ENCODE peak calls at places on chromosomes 1 and 21, in seven cellular contexts. U is GM06990, S is suprapubic skin, K is AG04450, W is PC-9, G is pancreas, O is omental fat pad. E is an unnamed sample.

GRCh38 chr1:53473463-53473862 is 14.3 kb downstream of the DMRTB1 start:
- DNase-seq in W (peak), O (no peak), U (no peak), S (no peak), K (no peak), G (no peak), E (no peak)

GRCh38 chr1:118982281-118982680 is 5.9 kb downstream of the TBX15 start:
- DNase-seq in S (no peak), O (no peak), W (no peak), U (no peak), K (no peak), G (no peak), E (no peak)

GRCh38 chr1:153723687-153724086 is 4.2 kb upstream of the INTS3 start:
- DNase-seq in W (no peak), K (no peak), O (no peak), G (no peak), S (no peak), U (no peak), E (no peak)

GRCh38 chr1:109997867-109998229 is 13.3 kb downstream of the AHCYL1 start:
- DNase-seq in W (no peak), S (no peak), G (no peak), O (no peak), U (no peak), K (no peak), E (no peak)

GRCh38 chr21:33374080-33374873 is 28.9 kb upstream of the IFNGR2 start:
- DNase-seq in G (peak), O (no peak), W (peak), S (peak), U (no peak), K (no peak), E (peak)

GRCh38 chr1:222084996-222085395 is 343.1 kb upstream of the DUSP10 start:
- DNase-seq in K (no peak), U (no peak), O (no peak), G (no peak), W (no peak), S (no peak), E (no peak)

GRCh38 chr1:119000371-119001180 is 12.4 kb upstream of the TBX15 start:
- DNase-seq in G (no peak), U (no peak), S (no peak), O (no peak), W (no peak), K (no peak), E (no peak)

GRCh38 chr1:150152182-150152536 is 2.4 kb downstream of the PLEKHO1 start:
- DNase-seq in W (no peak), G (no peak), O (no peak), K (no peak), U (no peak), S (no peak), E (no peak)

GRCh38 chr1:30976143-30976542 is 67.6 kb upstream of the SDC3 start:
- DNase-seq in O (no peak), S (no peak), K (no peak), W (no peak), U (no peak), G (no peak), E (no peak)

GRCh38 chr1:110608247-110608646 is 2.1 kb upstream of the KCNA2 start:
- DNase-seq in K (no peak), U (no peak), W (no peak), S (no peak), G (no peak), O (no peak), E (no peak)

GRCh38 chr1:151819951-151820623 is 11.5 kb downstream of the RORC start:
- DNase-seq in G (peak), S (no peak), K (no peak), W (peak), O (no peak), U (no peak), E (no peak)

GRCh38 chr1:6497215-6497866 is 5.9 kb upstream of the PLEKHG5 start:
- DNase-seq in K (no peak), G (peak), S (no peak), W (no peak), U (peak), O (no peak), E (no peak)

GRCh38 chr1:204075116-204075636 is 2.3 kb downstream of the SOX13 start:
- DNase-seq in W (no peak), O (no peak), U (no peak), S (no peak), K (no peak), G (no peak), E (peak)

GRCh38 chr1:205257735-205258134 is 30.0 kb downstream of the TMCC2 start:
- DNase-seq in O (no peak), S (no peak), U (no peak), K (no peak), W (no peak), G (no peak), E (no peak)

GRCh38 chr1:27135920-27136551 is 18.9 kb downstream of the SLC9A1 start:
- DNase-seq in O (no peak), K (no peak), S (no peak), W (no peak), U (peak), G (no peak), E (no peak)

GRCh38 chr1:51421961-51422360 is 91.6 kb upstream of the TTC39A start:
- DNase-seq in G (no peak), K (peak), O (no peak), W (peak), U (no peak), S (no peak), E (peak)

GRCh38 chr1:1419363-1419811 is 1.7 kb downstream of the ANKRD65 start:
- DNase-seq in U (no peak), O (no peak), G (no peak), W (no peak), S (no peak), K (no peak), E (no peak)

GRCh38 chr1:214569357-214570004 is 18.1 kb upstream of the PTPN14 start:
- DNase-seq in K (no peak), O (no peak), G (no peak), U (no peak), S (no peak), W (no peak), E (no peak)

GRCh38 chr1:70220015-70220414 is 1.2 kb upstream of the SRSF11 start:
- DNase-seq in O (no peak), G (no peak), K (no peak), S (no peak), U (no peak), W (no peak), E (no peak)

GRCh38 chr1:161115132-161115711 is 2.6 kb downstream of the PFDN2 start:
- DNase-seq in U (no peak), K (peak), O (no peak), S (no peak), W (peak), G (no peak), E (peak)

GRCh38 chr1:39081266-39082139 is 55.4 kb downstream of the NDUFS5 start:
- DNase-seq in K (no peak), S (no peak), U (peak), O (no peak), G (no peak), W (no peak), E (peak)

GRCh38 chr1:33008051-33008914 is 28.4 kb downstream of the AK2 start:
- DNase-seq in S (no peak), U (no peak), O (no peak), W (peak), G (peak), K (no peak), E (peak)

GRCh38 chr21:43726686-43727570 is 8.0 kb downstream of the PDXK start:
- DNase-seq in G (no peak), O (no peak), U (no peak), S (no peak), W (no peak), K (no peak), E (peak)

GRCh38 chr1:15540201-15540600 is 13.6 kb downstream of the DNAJC16 start:
- DNase-seq in G (no peak), W (no peak), S (no peak), K (no peak), U (no peak), O (no peak), E (no peak)

GRCh38 chr21:32132409-32132808 is 146.4 kb downstream of the MIS18A start:
- DNase-seq in U (no peak), O (no peak), K (no peak), W (no peak), G (no peak), S (no peak), E (no peak)

GRCh38 chr21:46297311-46298082 is 11.4 kb downstream of the YBEY start:
- DNase-seq in U (no peak), G (no peak), K (no peak), S (no peak), W (no peak), O (no peak), E (no peak)

GRCh38 chr1:15154480-15155036 is 1.0 kb downstream of the TMEM51 start:
- DNase-seq in O (no peak), W (no peak), K (no peak), S (peak), G (peak), U (no peak), E (peak)

GRCh38 chr1:51523931-51524330 is 4.9 kb upstream of the EPS15 start:
- DNase-seq in S (no peak), U (no peak), W (no peak), G (no peak), K (no peak), O (no peak), E (no peak)

GRCh38 chr1:192805832-192806323 is 3.0 kb upstream of the RGS2 start:
- DNase-seq in G (no peak), S (no peak), U (peak), O (no peak), W (peak), K (peak), E (peak)

GRCh38 chr1:213138391-213138790 is 87.3 kb downstream of the RPS6KC1 start:
- DNase-seq in S (no peak), G (no peak), W (no peak), K (no peak), U (no peak), O (no peak), E (no peak)

GRCh38 chr1:2085080-2085479 is 34.9 kb downstream of the PRKCZ start:
- DNase-seq in K (no peak), U (no peak), S (no peak), W (no peak), O (no peak), G (no peak), E (no peak)

GRCh38 chr1:212430416-212430815 is 2.3 kb upstream of the NENF start:
- DNase-seq in W (no peak), G (no peak), K (peak), U (no peak), S (no peak), O (no peak), E (no peak)

GRCh38 chr1:112390775-112391602 is 5.0 kb upstream of the CTTNBP2NL start:
- DNase-seq in O (peak), W (peak), G (peak), U (peak), K (peak), S (peak), E (peak)

GRCh38 chr1:181397841-181398240 is 85.5 kb upstream of the CACNA1E start:
- DNase-seq in K (no peak), O (no peak), W (no peak), G (no peak), U (peak), S (no peak), E (no peak)

GRCh38 chr1:17594026-17594425 is 54.5 kb downstream of the ARHGEF10L start:
- DNase-seq in O (no peak), W (no peak), K (no peak), U (no peak), G (no peak), S (no peak), E (no peak)

GRCh38 chr21:34129971-34130597 is 56.7 kb downstream of the MRPS6 start:
- DNase-seq in O (no peak), W (no peak), K (no peak), U (no peak), G (no peak), S (no peak), E (no peak)

GRCh38 chr1:177185209-177185608 is 14.5 kb downstream of the BRINP2 start:
- DNase-seq in K (no peak), O (no peak), W (no peak), G (no peak), S (no peak), U (no peak), E (peak)

GRCh38 chr1:20725189-20726106 is 7.1 kb downstream of the SH2D5 start:
- DNase-seq in O (no peak), K (peak), U (no peak), G (no peak), S (no peak), W (no peak), E (no peak)

GRCh38 chr1:236148471-236148847 is 6.1 kb downstream of the GPR137B start:
- DNase-seq in S (no peak), G (no peak), U (no peak), O (no peak), W (no peak), K (no peak), E (no peak)

GRCh38 chr21:21907271-21907670 is 909.1 kb downstream of the NCAM2 start:
- DNase-seq in W (no peak), K (no peak), S (no peak), O (no peak), G (no peak), U (no peak), E (no peak)

GRCh38 chr1:170881268-170882265 is 53.8 kb upstream of the MROH9 start:
- DNase-seq in G (no peak), K (no peak), S (no peak), O (no peak), W (no peak), U (no peak), E (peak)
- TF ChIP-seq CTCF in G (no peak), K (peak), S (peak), O (no peak), W (peak), U (peak), E (peak)

DNA sequence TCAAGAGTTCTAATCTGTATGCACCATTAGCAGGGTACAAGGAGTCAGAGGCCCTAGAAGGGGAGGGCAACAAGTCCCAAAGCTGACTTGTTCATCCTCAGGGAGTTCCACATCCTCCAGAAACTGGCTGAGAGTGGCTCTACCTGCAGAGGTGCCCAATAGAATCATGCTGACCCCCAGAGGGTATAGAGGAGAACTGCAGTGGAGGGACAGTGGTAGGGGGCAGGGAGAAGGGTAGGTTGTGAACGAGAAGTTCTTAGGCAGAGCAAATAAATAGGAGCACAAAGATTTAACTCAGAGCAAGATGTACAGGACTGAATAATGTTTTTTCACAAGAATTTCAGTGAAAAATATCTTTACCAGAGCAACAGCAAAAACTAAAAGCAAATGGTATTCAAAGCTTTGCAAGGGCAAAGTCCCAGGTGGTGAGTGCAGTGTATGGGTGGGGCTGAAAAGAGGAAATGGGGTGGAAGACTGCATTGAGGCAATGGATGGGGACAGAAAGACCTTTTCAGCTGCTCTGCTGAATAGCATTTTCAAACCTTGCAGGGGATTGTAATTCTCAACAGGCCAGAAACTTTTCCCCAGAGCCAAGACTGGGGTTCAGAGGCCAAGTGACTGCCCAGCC is 3.1 kb downstream of the FCRL2 start:
- DNase-seq in K (no peak), G (no peak), O (no peak), W (no peak), U (no peak), S (no peak), E (peak)
- TF ChIP-seq CTCF in K (no peak), G (no peak), O (no peak), W (no peak), U (peak), S (no peak), E (peak)

GRCh38 chr1:77639557-77640069 is 42.8 kb downstream of the ZZZ3 start:
- DNase-seq in O (no peak), K (no peak), G (no peak), W (no peak), U (no peak), S (no peak), E (no peak)

GRCh38 chr1:77639056-77639455 is 43.4 kb downstream of the ZZZ3 start:
- DNase-seq in S (no peak), K (no peak), O (no peak), U (no peak), G (no peak), W (peak), E (no peak)

GRCh38 chr1:77632216-77632615 is 50.2 kb downstream of the ZZZ3 start:
- DNase-seq in G (no peak), K (no peak), O (no peak), U (no peak), W (no peak), S (no peak), E (no peak)

GRCh38 chr1:77631751-77632150 is 50.7 kb downstream of the ZZZ3 start:
- DNase-seq in S (no peak), W (no peak), G (no peak), O (no peak), K (no peak), U (no peak), E (no peak)

DNA sequence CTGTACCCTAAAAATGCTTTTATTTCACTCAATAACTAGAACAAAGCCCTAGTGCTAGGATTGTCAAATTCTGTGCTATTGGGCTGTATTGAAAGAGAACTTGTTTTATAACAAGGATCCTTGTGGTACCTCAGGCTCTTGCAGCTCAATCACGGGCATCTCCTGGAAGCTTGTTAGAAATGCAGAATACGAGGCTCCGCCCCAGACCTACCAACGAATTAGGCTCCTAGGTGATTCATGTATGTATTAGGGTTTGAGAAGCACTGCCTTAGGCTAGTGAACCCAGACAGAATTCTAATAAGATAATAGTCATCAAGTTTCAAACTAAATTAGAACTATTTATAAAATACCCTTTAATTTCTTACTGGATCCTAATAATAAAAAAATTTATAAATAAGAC is 45.6 kb downstream of the ZZZ3 start:
- DNase-seq in W (no peak), S (no peak), O (no peak), G (no peak), U (no peak), K (no peak), E (no peak)
- TF ChIP-seq CTCF in W (no peak), S (no peak), O (no peak), G (no peak), U (no peak), K (no peak), E (no peak)

DNA sequence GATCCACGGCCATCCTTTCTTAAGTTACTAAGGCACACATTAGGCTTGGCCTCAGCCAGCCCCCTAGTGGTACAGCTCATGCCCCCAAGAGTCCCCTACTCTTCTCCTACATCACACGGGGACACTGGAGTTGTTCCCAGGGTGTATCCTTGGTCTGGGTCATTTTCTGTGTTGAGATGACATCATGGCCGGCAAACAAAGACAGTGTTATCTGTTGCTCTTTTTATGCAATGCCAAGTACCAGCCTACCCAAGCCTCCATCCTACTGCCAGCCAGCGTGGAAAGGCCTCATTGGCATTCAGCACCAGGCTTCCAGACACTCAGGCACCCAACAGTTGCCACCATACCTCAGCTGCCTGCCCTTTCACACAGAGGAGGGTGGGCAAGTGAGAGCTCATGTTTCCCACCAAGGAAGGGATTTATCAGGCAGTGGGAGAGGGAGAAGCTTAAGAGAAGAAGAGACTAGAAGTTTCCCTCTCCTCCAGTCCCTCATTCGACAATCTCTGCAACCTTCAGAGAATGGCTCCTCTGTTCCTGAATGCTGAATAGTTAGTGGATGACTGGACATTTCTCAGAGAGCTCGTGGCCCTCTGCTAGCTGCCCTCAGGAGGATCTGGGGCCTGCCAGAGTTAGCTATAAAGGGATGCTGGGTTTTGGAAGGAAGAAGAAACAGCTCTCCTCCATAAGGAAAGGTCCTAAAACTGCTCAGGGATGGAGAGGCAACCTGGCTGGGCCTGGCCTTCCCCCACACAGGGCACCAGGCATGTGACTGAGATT is 17.7 kb downstream of the CBR1 start:
- DNase-seq in U (no peak), K (no peak), S (no peak), O (no peak), G (no peak), W (no peak), E (no peak)
- TF ChIP-seq CTCF in U (peak), K (peak), S (no peak), O (no peak), G (no peak), W (no peak), E (no peak)

GRCh38 chr1:9444532-9444931 is 94.7 kb upstream of the SLC25A33 start:
- DNase-seq in S (no peak), G (no peak), K (no peak), U (no peak), O (no peak), W (no peak), E (no peak)
- TF ChIP-seq CTCF in S (no peak), G (no peak), K (no peak), U (no peak), O (no peak), W (no peak), E (no peak)

GRCh38 chr1:206583461-206584264 is 28.6 kb downstream of the EIF2D start:
- DNase-seq in W (peak), U (no peak), K (peak), S (peak), G (peak), O (peak), E (peak)
- TF ChIP-seq CTCF in W (peak), U (peak), K (peak), S (peak), G (peak), O (no peak), E (peak)

E was measured in Calu3.